ENCODE peak calls at places on chromosomes 11 and 22, in five cellular contexts. K, G, Z, T and R are unnamed samples.

GRCh38 chr11:132126973-132127900 is 756.8 kb downstream of the NTM start:
- DNase-seq in Z (no peak), G (no peak), T (peak; percentile 93), K (peak; percentile 94), R (peak; percentile 72)

GRCh38 chr11:132373405-132374141 is 1003.2 kb downstream of the NTM start:
- DNase-seq in T (no peak), K (no peak), G (no peak), Z (no peak), R (no peak)

GRCh38 chr11:44408141-44408540 is 98.2 kb upstream of the ALX4 start:
- DNase-seq in K (no peak), G (no peak), Z (no peak), T (no peak), R (no peak)

GRCh38 chr11:43579171-43579918 is 101.2 kb upstream of the HSD17B12 start:
- DNase-seq in K (peak; percentile 41), G (no peak), T (peak; percentile 34), Z (no peak), R (peak; percentile 40)

GRCh38 chr11:18749681-18750319 is 23.8 kb upstream of the IGSF22 start:
- DNase-seq in K (peak; percentile 70), Z (peak; percentile 40), G (no peak), T (peak; percentile 61), R (peak; percentile 50)

GRCh38 chr11:78050964-78051831 is 12.5 kb upstream of the THRSP start:
- DNase-seq in K (peak; percentile 84), Z (no peak), G (no peak), T (peak; percentile 32), R (peak; percentile 58)

GRCh38 chr11:57290288-57290687 is 34.5 kb downstream of the TNKS1BP1 start:
- DNase-seq in T (peak; percentile 40), Z (no peak), K (peak; percentile 57), G (no peak), R (no peak)

GRCh38 chr11:97893612-97894011 is 1127.1 kb upstream of the CNTN5 start:
- DNase-seq in T (no peak), Z (no peak), K (no peak), G (no peak), R (no peak)

GRCh38 chr22:50342651-50343540 is at the start of gene PPP6R2:
- DNase-seq in G (peak; percentile 82), Z (peak; percentile 77), T (peak; percentile 51), K (peak; percentile 76), R (peak; percentile 92)

GRCh38 chr11:2666828-2667570 is 32.8 kb downstream of the KCNQ1OT1 start:
- DNase-seq in K (peak; percentile 15), G (peak; percentile 56), Z (peak; percentile 7), T (no peak), R (no peak)

GRCh38 chr11:112366012-112366411 is 105.4 kb upstream of the PLET1 start:
- DNase-seq in Z (no peak), T (no peak), G (no peak), K (no peak), R (no peak)

GRCh38 chr11:134514354-134514951 is 102.4 kb upstream of the B3GAT1 start:
- DNase-seq in T (no peak), K (no peak), G (no peak), Z (no peak), R (no peak)

GRCh38 chr11:91790346-91790745 is 434.3 kb upstream of the FAT3 start:
- DNase-seq in G (no peak), K (no peak), Z (no peak), T (peak; percentile 47), R (no peak)

GRCh38 chr11:386483-386882 is 7.5 kb upstream of the PKP3 start:
- DNase-seq in T (no peak), K (no peak), G (no peak), Z (no peak), R (no peak)

GRCh38 chr11:81658722-81659121 is 1074.9 kb downstream of the FAM181B start:
- DNase-seq in T (peak; percentile 41), G (no peak), K (peak; percentile 17), Z (no peak), R (peak; percentile 33)

GRCh38 chr11:95923441-95923729 is 522 bp downstream of the MTMR2 start:
- DNase-seq in K (peak; percentile 21), T (peak; percentile 34), Z (no peak), G (no peak), R (peak; percentile 13)

GRCh38 chr22:22933100-22933806 is 45.6 kb downstream of the IGLL5 start:
- DNase-seq in G (no peak), K (no peak), T (no peak), Z (no peak), R (no peak)

GRCh38 chr11:2526808-2527381 is 82.1 kb downstream of the KCNQ1 start:
- DNase-seq in G (peak; percentile 72), K (no peak), Z (peak; percentile 9), T (no peak), R (peak; percentile 39)

GRCh38 chr11:124839972-124840621 is 25.1 kb upstream of the ROBO3 start:
- DNase-seq in Z (no peak), G (peak; percentile 65), K (no peak), T (no peak), R (no peak)

GRCh38 chr11:98260983-98261382 is 759.8 kb upstream of the CNTN5 start:
- DNase-seq in G (no peak), T (no peak), Z (no peak), K (no peak), R (no peak)

GRCh38 chr11:32255876-32256275 is 165.0 kb downstream of the RCN1 start:
- DNase-seq in Z (no peak), T (peak; percentile 48), K (no peak), G (no peak), R (peak; percentile 17)

GRCh38 chr11:77073328-77074001 is 6.7 kb downstream of the CAPN5 start:
- DNase-seq in T (peak; percentile 97), K (peak; percentile 96), G (peak; percentile 96), Z (peak; percentile 95), R (peak; percentile 90)

GRCh38 chr11:121544956-121545355 is 92.2 kb upstream of the SORL1-AS1 start:
- DNase-seq in Z (no peak), G (no peak), K (no peak), T (no peak), R (no peak)

GRCh38 chr22:47019012-47019790 is 256.8 kb downstream of the TBC1D22A start:
- DNase-seq in Z (peak; percentile 58), K (peak; percentile 46), T (no peak), G (no peak), R (no peak)

GRCh38 chr22:36760716-36761115 is 15.2 kb downstream of the IFT27 start:
- DNase-seq in T (no peak), K (no peak), Z (no peak), G (peak; percentile 24), R (no peak)

GRCh38 chr22:37639070-37639760 is at the start of gene SH3BP1:
- DNase-seq in G (no peak), K (peak; percentile 53), Z (peak; percentile 60), T (peak; percentile 19), R (peak; percentile 81)

GRCh38 chr11:114088836-114089235 is 29.3 kb downstream of the ZBTB16 start:
- DNase-seq in G (no peak), Z (no peak), T (no peak), K (no peak), R (no peak)

GRCh38 chr11:63813563-63814382 is 517 bp downstream of the SPINDOC start:
- DNase-seq in Z (peak; percentile 52), T (peak; percentile 68), K (peak; percentile 62), G (no peak), R (peak; percentile 63)

GRCh38 chr11:86559311-86559945 is 113.0 kb downstream of the ME3 start:
- DNase-seq in T (peak; percentile 60), K (peak; percentile 95), G (no peak), Z (peak; percentile 54), R (peak; percentile 67)

GRCh38 chr22:42716649-42717127 is 4.0 kb downstream of the A4GALT start:
- DNase-seq in G (no peak), T (no peak), Z (no peak), K (no peak), R (no peak)

GRCh38 chr22:46022881-46023512 is 46.0 kb upstream of the WNT7B start:
- DNase-seq in T (no peak), G (no peak), K (no peak), Z (no peak), R (no peak)

GRCh38 chr11:2652362-2652761 is 47.4 kb downstream of the KCNQ1OT1 start:
- DNase-seq in K (no peak), G (no peak), Z (no peak), T (no peak), R (no peak)

GRCh38 chr11:40686765-40687164 is 772.7 kb downstream of the LRRC4C start:
- DNase-seq in G (no peak), K (no peak), Z (no peak), T (no peak), R (no peak)

GRCh38 chr11:87463486-87464102 is 425.9 kb downstream of the TMEM135 start:
- DNase-seq in G (no peak), Z (no peak), K (no peak), T (peak; percentile 29), R (peak; percentile 47)

DNA sequence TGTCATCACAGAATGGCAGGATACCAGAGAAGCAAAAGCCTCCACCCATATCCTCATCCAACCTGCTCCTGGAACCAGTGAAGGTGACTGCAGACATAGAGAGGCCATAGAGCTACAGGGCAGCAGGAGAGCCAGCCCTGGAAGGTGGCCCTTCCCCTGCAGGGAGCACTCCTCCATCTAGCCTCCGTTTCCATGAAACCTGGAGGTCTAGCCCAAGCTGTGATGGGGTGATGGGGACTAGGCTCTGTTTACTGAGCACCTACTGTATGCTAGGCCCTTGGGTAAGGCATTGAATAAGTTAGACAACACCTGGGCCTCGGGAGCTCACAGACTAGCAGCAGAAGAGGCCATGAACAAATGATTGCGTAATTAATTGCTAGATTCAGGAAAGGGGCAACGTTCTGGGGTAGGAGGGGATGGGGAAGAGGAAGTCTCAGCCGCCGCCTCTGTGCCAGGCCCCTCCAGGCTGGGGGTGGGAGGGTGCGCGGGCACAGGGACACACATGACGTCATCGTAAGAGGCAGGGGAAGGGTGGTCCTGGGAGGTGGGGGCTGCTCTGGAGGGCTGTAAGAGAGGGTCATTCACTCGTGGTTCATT is 784 bp upstream of the SYNGR1 start:
- DNase-seq in G (no peak), K (no peak), Z (peak; percentile 43), T (no peak), R (peak; percentile 35)
- H3K27ac ChIP-seq in G (peak overlapping the region; percentile 73), K (no peak overlapping the region), Z (peak overlapping the region; percentile 88), T (no peak overlapping the region), R (peak overlapping the region; percentile 56)

GRCh38 chr11:64842851-64843841 is 1.3 kb downstream of the CDC42BPG start:
- DNase-seq in K (no peak), G (no peak), Z (no peak), T (no peak), R (peak; percentile 81)
- H3K27ac ChIP-seq in K (no peak overlapping the region), G (no peak overlapping the region), Z (peak overlapping the region; percentile 41), T (no peak overlapping the region), R (peak overlapping the region; percentile 91)

GRCh38 chr11:117443269-117444186 is 115.9 kb downstream of the CEP164 start:
- DNase-seq in T (peak; percentile 29), G (no peak), Z (peak; percentile 52), K (peak; percentile 57), R (peak; percentile 82)

GRCh38 chr11:117442049-117442868 is 114.6 kb downstream of the CEP164 start:
- DNase-seq in K (no peak), G (no peak), Z (no peak), T (no peak), R (no peak)

GRCh38 chr11:117444256-117445096 is 116.8 kb downstream of the CEP164 start:
- DNase-seq in K (no peak), T (no peak), G (no peak), Z (no peak), R (no peak)

GRCh38 chr11:117442869-117443239 is 115.2 kb downstream of the CEP164 start:
- DNase-seq in G (no peak), T (no peak), K (no peak), Z (no peak), R (no peak)

GRCh38 chr11:117445097-117445658 is 117.5 kb downstream of the CEP164 start:
- DNase-seq in Z (no peak), T (no peak), G (no peak), K (no peak), R (no peak)
- H3K27ac ChIP-seq in Z (no peak overlapping the region), T (no peak overlapping the region), G (no peak overlapping the region), K (no peak overlapping the region), R (no peak overlapping the region)

GRCh38 chr11:14446701-14447169 is 52.9 kb downstream of the COPB1 start:
- DNase-seq in K (peak; percentile 34), Z (no peak), T (no peak), G (no peak), R (no peak)
- H3K27ac ChIP-seq in K (no peak overlapping the region), Z (no peak overlapping the region), T (peak overlapping the region; percentile 26), G (no peak overlapping the region), R (no peak overlapping the region)